ENCODE peak calls at places on chromosomes 2 and 18, in seven cellular contexts. One of them, this sample, is unnamed.

GRCh38 chr2:24049485-24050021 is at the start of gene FKBP1B:
- DNase-seq in stimulated activated CD4-positive, alpha-beta T cell treated with anti-CD3 and anti-CD28 coated beads, Interleukin-15, amount 100 ng/mL, for 24 hours: peak
- DNase-seq in cardiac fibroblast: peak
- DNase-seq in T-helper 17 cell: peak
- DNase-seq in LoVo: peak
- DNase-seq in brain microvascular endothelial cell: peak
- DNase-seq in colonic mucosa: peak
- DNase-seq in this sample: no peak

GRCh38 chr2:98868548-98869271 is 67.3 kb downstream of the CRACDL start:
- DNase-seq in LoVo: peak
- DNase-seq in colonic mucosa: peak
- DNase-seq in brain microvascular endothelial cell: no peak
- DNase-seq in cardiac fibroblast: no peak
- DNase-seq in stimulated activated CD4-positive, alpha-beta T cell treated with anti-CD3 and anti-CD28 coated beads, Interleukin-15, amount 100 ng/mL, for 24 hours: no peak
- DNase-seq in T-helper 17 cell: no peak
- DNase-seq in this sample: no peak

GRCh38 chr2:99878951-99879350 is 263.4 kb downstream of the AFF3 start:
- DNase-seq in stimulated activated CD4-positive, alpha-beta T cell treated with anti-CD3 and anti-CD28 coated beads, Interleukin-15, amount 100 ng/mL, for 24 hours: no peak
- DNase-seq in brain microvascular endothelial cell: peak
- DNase-seq in LoVo: no peak
- DNase-seq in colonic mucosa: no peak
- DNase-seq in T-helper 17 cell: no peak
- DNase-seq in cardiac fibroblast: peak
- DNase-seq in this sample: no peak

GRCh38 chr18:7904529-7904928 is 337.4 kb downstream of the PTPRM start:
- DNase-seq in T-helper 17 cell: no peak
- DNase-seq in stimulated activated CD4-positive, alpha-beta T cell treated with anti-CD3 and anti-CD28 coated beads, Interleukin-15, amount 100 ng/mL, for 24 hours: no peak
- DNase-seq in LoVo: no peak
- DNase-seq in colonic mucosa: no peak
- DNase-seq in cardiac fibroblast: no peak
- DNase-seq in brain microvascular endothelial cell: peak
- DNase-seq in this sample: no peak

GRCh38 chr2:69561041-69561550 is 82.4 kb downstream of the AAK1 start:
- DNase-seq in colonic mucosa: no peak
- DNase-seq in stimulated activated CD4-positive, alpha-beta T cell treated with anti-CD3 and anti-CD28 coated beads, Interleukin-15, amount 100 ng/mL, for 24 hours: no peak
- DNase-seq in LoVo: no peak
- DNase-seq in brain microvascular endothelial cell: no peak
- DNase-seq in cardiac fibroblast: no peak
- DNase-seq in T-helper 17 cell: no peak
- DNase-seq in this sample: no peak

GRCh38 chr18:9876867-9877654 is 8.7 kb upstream of the TXNDC2 start:
- DNase-seq in cardiac fibroblast: peak
- DNase-seq in stimulated activated CD4-positive, alpha-beta T cell treated with anti-CD3 and anti-CD28 coated beads, Interleukin-15, amount 100 ng/mL, for 24 hours: peak
- DNase-seq in LoVo: peak
- DNase-seq in brain microvascular endothelial cell: peak
- DNase-seq in colonic mucosa: no peak
- DNase-seq in T-helper 17 cell: no peak
- DNase-seq in this sample: no peak

GRCh38 chr2:48841126-48841525 is 85.6 kb upstream of the LHCGR start:
- DNase-seq in cardiac fibroblast: no peak
- DNase-seq in stimulated activated CD4-positive, alpha-beta T cell treated with anti-CD3 and anti-CD28 coated beads, Interleukin-15, amount 100 ng/mL, for 24 hours: no peak
- DNase-seq in brain microvascular endothelial cell: no peak
- DNase-seq in colonic mucosa: no peak
- DNase-seq in LoVo: no peak
- DNase-seq in T-helper 17 cell: no peak
- DNase-seq in this sample: no peak

GRCh38 chr18:46343940-46344372 is 239.8 kb downstream of the HAUS1 start:
- DNase-seq in T-helper 17 cell: peak
- DNase-seq in LoVo: no peak
- DNase-seq in stimulated activated CD4-positive, alpha-beta T cell treated with anti-CD3 and anti-CD28 coated beads, Interleukin-15, amount 100 ng/mL, for 24 hours: peak
- DNase-seq in cardiac fibroblast: no peak
- DNase-seq in colonic mucosa: peak
- DNase-seq in brain microvascular endothelial cell: no peak
- DNase-seq in this sample: no peak

GRCh38 chr2:217360781-217361485 is 501.1 kb upstream of the TNP1 start:
- DNase-seq in cardiac fibroblast: peak
- DNase-seq in stimulated activated CD4-positive, alpha-beta T cell treated with anti-CD3 and anti-CD28 coated beads, Interleukin-15, amount 100 ng/mL, for 24 hours: no peak
- DNase-seq in colonic mucosa: no peak
- DNase-seq in brain microvascular endothelial cell: no peak
- DNase-seq in T-helper 17 cell: no peak
- DNase-seq in LoVo: no peak
- DNase-seq in this sample: no peak

GRCh38 chr2:18834341-18834740 is 245.0 kb upstream of the NT5C1B start:
- DNase-seq in brain microvascular endothelial cell: peak
- DNase-seq in colonic mucosa: no peak
- DNase-seq in stimulated activated CD4-positive, alpha-beta T cell treated with anti-CD3 and anti-CD28 coated beads, Interleukin-15, amount 100 ng/mL, for 24 hours: no peak
- DNase-seq in LoVo: no peak
- DNase-seq in cardiac fibroblast: peak
- DNase-seq in T-helper 17 cell: no peak
- DNase-seq in this sample: no peak

GRCh38 chr18:41517142-41517541 is 437.9 kb upstream of the PIK3C3 start:
- DNase-seq in brain microvascular endothelial cell: no peak
- DNase-seq in stimulated activated CD4-positive, alpha-beta T cell treated with anti-CD3 and anti-CD28 coated beads, Interleukin-15, amount 100 ng/mL, for 24 hours: no peak
- DNase-seq in colonic mucosa: no peak
- DNase-seq in cardiac fibroblast: no peak
- DNase-seq in T-helper 17 cell: no peak
- DNase-seq in LoVo: no peak
- DNase-seq in this sample: no peak

GRCh38 chr18:11251229-11251890 is 102.0 kb upstream of the PIEZO2 start:
- DNase-seq in LoVo: peak
- DNase-seq in cardiac fibroblast: peak
- DNase-seq in colonic mucosa: no peak
- DNase-seq in brain microvascular endothelial cell: peak
- DNase-seq in T-helper 17 cell: no peak
- DNase-seq in stimulated activated CD4-positive, alpha-beta T cell treated with anti-CD3 and anti-CD28 coated beads, Interleukin-15, amount 100 ng/mL, for 24 hours: no peak
- DNase-seq in this sample: no peak

GRCh38 chr2:200252661-200253067 is 53.8 kb upstream of the SPATS2L start:
- DNase-seq in stimulated activated CD4-positive, alpha-beta T cell treated with anti-CD3 and anti-CD28 coated beads, Interleukin-15, amount 100 ng/mL, for 24 hours: no peak
- DNase-seq in T-helper 17 cell: no peak
- DNase-seq in brain microvascular endothelial cell: peak
- DNase-seq in colonic mucosa: no peak
- DNase-seq in LoVo: no peak
- DNase-seq in cardiac fibroblast: peak
- DNase-seq in this sample: no peak

GRCh38 chr2:98912957-98913915 is 22.8 kb downstream of the CRACDL start:
- DNase-seq in T-helper 17 cell: no peak
- DNase-seq in stimulated activated CD4-positive, alpha-beta T cell treated with anti-CD3 and anti-CD28 coated beads, Interleukin-15, amount 100 ng/mL, for 24 hours: no peak
- DNase-seq in cardiac fibroblast: no peak
- DNase-seq in colonic mucosa: no peak
- DNase-seq in LoVo: no peak
- DNase-seq in brain microvascular endothelial cell: no peak
- DNase-seq in this sample: no peak

GRCh38 chr2:182615036-182615435 is 101.0 kb upstream of the DNAJC10 start:
- DNase-seq in stimulated activated CD4-positive, alpha-beta T cell treated with anti-CD3 and anti-CD28 coated beads, Interleukin-15, amount 100 ng/mL, for 24 hours: no peak
- DNase-seq in brain microvascular endothelial cell: no peak
- DNase-seq in cardiac fibroblast: no peak
- DNase-seq in T-helper 17 cell: no peak
- DNase-seq in colonic mucosa: no peak
- DNase-seq in LoVo: no peak
- DNase-seq in this sample: no peak

GRCh38 chr2:37366773-37367172 is 22.3 kb downstream of the QPCT start:
- DNase-seq in T-helper 17 cell: no peak
- DNase-seq in cardiac fibroblast: no peak
- DNase-seq in LoVo: no peak
- DNase-seq in colonic mucosa: no peak
- DNase-seq in stimulated activated CD4-positive, alpha-beta T cell treated with anti-CD3 and anti-CD28 coated beads, Interleukin-15, amount 100 ng/mL, for 24 hours: peak
- DNase-seq in brain microvascular endothelial cell: no peak
- DNase-seq in this sample: no peak

GRCh38 chr2:207149253-207150213 is 16.2 kb downstream of the KLF7 start:
- DNase-seq in stimulated activated CD4-positive, alpha-beta T cell treated with anti-CD3 and anti-CD28 coated beads, Interleukin-15, amount 100 ng/mL, for 24 hours: peak
- DNase-seq in cardiac fibroblast: peak
- DNase-seq in T-helper 17 cell: no peak
- DNase-seq in brain microvascular endothelial cell: no peak
- DNase-seq in colonic mucosa: no peak
- DNase-seq in LoVo: no peak
- DNase-seq in this sample: no peak

GRCh38 chr2:233354971-233355574 is 779 bp downstream of the DGKD start:
- DNase-seq in brain microvascular endothelial cell: no peak
- DNase-seq in stimulated activated CD4-positive, alpha-beta T cell treated with anti-CD3 and anti-CD28 coated beads, Interleukin-15, amount 100 ng/mL, for 24 hours: peak
- DNase-seq in colonic mucosa: peak
- DNase-seq in LoVo: no peak
- DNase-seq in T-helper 17 cell: no peak
- DNase-seq in cardiac fibroblast: peak
- DNase-seq in this sample: no peak

GRCh38 chr2:121038031-121038430 is 247.0 kb downstream of the TFCP2L1 start:
- DNase-seq in cardiac fibroblast: no peak
- DNase-seq in T-helper 17 cell: no peak
- DNase-seq in LoVo: no peak
- DNase-seq in colonic mucosa: no peak
- DNase-seq in stimulated activated CD4-positive, alpha-beta T cell treated with anti-CD3 and anti-CD28 coated beads, Interleukin-15, amount 100 ng/mL, for 24 hours: no peak
- DNase-seq in brain microvascular endothelial cell: no peak
- DNase-seq in this sample: no peak

GRCh38 chr2:20584637-20585321 is 66.1 kb downstream of the HS1BP3 start:
- DNase-seq in stimulated activated CD4-positive, alpha-beta T cell treated with anti-CD3 and anti-CD28 coated beads, Interleukin-15, amount 100 ng/mL, for 24 hours: no peak
- DNase-seq in LoVo: peak
- DNase-seq in colonic mucosa: no peak
- DNase-seq in T-helper 17 cell: no peak
- DNase-seq in cardiac fibroblast: peak
- DNase-seq in brain microvascular endothelial cell: peak
- DNase-seq in this sample: no peak

GRCh38 chr2:46372475-46372874 is 75.3 kb downstream of the EPAS1 start:
- DNase-seq in cardiac fibroblast: no peak
- DNase-seq in brain microvascular endothelial cell: no peak
- DNase-seq in stimulated activated CD4-positive, alpha-beta T cell treated with anti-CD3 and anti-CD28 coated beads, Interleukin-15, amount 100 ng/mL, for 24 hours: no peak
- DNase-seq in colonic mucosa: no peak
- DNase-seq in T-helper 17 cell: no peak
- DNase-seq in LoVo: no peak
- DNase-seq in this sample: no peak

This sample was measured in GF-D8.